ENCODE peak calls at places on chromosomes 3 and 15, in seven cellular contexts. One of them, this sample, is unnamed.

GRCh38 chr15:70424937-70425411 is 327.3 kb upstream of the TLE3 start:
- DNase-seq in activated CD4-positive, alpha-beta memory T cell treated with anti-CD3 and anti-CD28 coated beads, Interleukin-2, amount 10 ng/mL, durations not matched to agents 7 days and 5 days: no peak
- DNase-seq in HFFc6: no peak
- DNase-seq in bronchial epithelial cell: no peak
- DNase-seq in activated naive CD4-positive, alpha-beta T cell treated with anti-CD3 and anti-CD28 coated beads for 36 hours: peak; percentile 58
- DNase-seq in H7: no peak
- DNase-seq in nucleus accumbens: no peak
- DNase-seq in this sample: no peak

GRCh38 chr3:188097786-188098185 is 56.2 kb upstream of the LPP start:
- DNase-seq in activated CD4-positive, alpha-beta memory T cell treated with anti-CD3 and anti-CD28 coated beads, Interleukin-2, amount 10 ng/mL, durations not matched to agents 7 days and 5 days: no peak
- DNase-seq in HFFc6: no peak
- DNase-seq in bronchial epithelial cell: no peak
- DNase-seq in activated naive CD4-positive, alpha-beta T cell treated with anti-CD3 and anti-CD28 coated beads for 36 hours: no peak
- DNase-seq in H7: no peak
- DNase-seq in nucleus accumbens: no peak
- DNase-seq in this sample: no peak

GRCh38 chr15:38252481-38253311 is at the start of gene SPRED1:
- DNase-seq in activated CD4-positive, alpha-beta memory T cell treated with anti-CD3 and anti-CD28 coated beads, Interleukin-2, amount 10 ng/mL, durations not matched to agents 7 days and 5 days: no peak
- DNase-seq in HFFc6: peak; percentile 46
- DNase-seq in bronchial epithelial cell: no peak
- DNase-seq in activated naive CD4-positive, alpha-beta T cell treated with anti-CD3 and anti-CD28 coated beads for 36 hours: peak; percentile 30
- DNase-seq in H7: peak; percentile 50
- DNase-seq in nucleus accumbens: peak; percentile 82
- DNase-seq in this sample: peak; percentile 64

GRCh38 chr3:190533511-190534282 is 19.8 kb downstream of the IL1RAP start:
- DNase-seq in activated CD4-positive, alpha-beta memory T cell treated with anti-CD3 and anti-CD28 coated beads, Interleukin-2, amount 10 ng/mL, durations not matched to agents 7 days and 5 days: no peak
- DNase-seq in HFFc6: peak; percentile 75
- DNase-seq in bronchial epithelial cell: peak; percentile 98
- DNase-seq in activated naive CD4-positive, alpha-beta T cell treated with anti-CD3 and anti-CD28 coated beads for 36 hours: no peak
- DNase-seq in H7: no peak
- DNase-seq in nucleus accumbens: peak; percentile 26
- DNase-seq in this sample: peak; percentile 81

GRCh38 chr15:56831467-56831866 is 87.0 kb upstream of the TCF12 start:
- DNase-seq in activated CD4-positive, alpha-beta memory T cell treated with anti-CD3 and anti-CD28 coated beads, Interleukin-2, amount 10 ng/mL, durations not matched to agents 7 days and 5 days: no peak
- DNase-seq in HFFc6: no peak
- DNase-seq in bronchial epithelial cell: no peak
- DNase-seq in activated naive CD4-positive, alpha-beta T cell treated with anti-CD3 and anti-CD28 coated beads for 36 hours: no peak
- DNase-seq in H7: no peak
- DNase-seq in nucleus accumbens: no peak
- DNase-seq in this sample: no peak

GRCh38 chr15:22968356-22968755 is 11.8 kb downstream of the CYFIP1 start:
- DNase-seq in activated CD4-positive, alpha-beta memory T cell treated with anti-CD3 and anti-CD28 coated beads, Interleukin-2, amount 10 ng/mL, durations not matched to agents 7 days and 5 days: no peak
- DNase-seq in HFFc6: peak; percentile 94
- DNase-seq in bronchial epithelial cell: peak; percentile 93
- DNase-seq in activated naive CD4-positive, alpha-beta T cell treated with anti-CD3 and anti-CD28 coated beads for 36 hours: no peak
- DNase-seq in H7: no peak
- DNase-seq in nucleus accumbens: no peak
- DNase-seq in this sample: peak; percentile 85

GRCh38 chr15:98760112-98760826 is 111.9 kb downstream of the IGF1R start:
- DNase-seq in activated CD4-positive, alpha-beta memory T cell treated with anti-CD3 and anti-CD28 coated beads, Interleukin-2, amount 10 ng/mL, durations not matched to agents 7 days and 5 days: no peak
- DNase-seq in HFFc6: no peak
- DNase-seq in bronchial epithelial cell: peak; percentile 88
- DNase-seq in activated naive CD4-positive, alpha-beta T cell treated with anti-CD3 and anti-CD28 coated beads for 36 hours: no peak
- DNase-seq in H7: no peak
- DNase-seq in nucleus accumbens: no peak
- DNase-seq in this sample: no peak

GRCh38 chr15:60751985-60752952 is 273.3 kb upstream of the ICE2 start:
- DNase-seq in activated CD4-positive, alpha-beta memory T cell treated with anti-CD3 and anti-CD28 coated beads, Interleukin-2, amount 10 ng/mL, durations not matched to agents 7 days and 5 days: no peak
- DNase-seq in HFFc6: no peak
- DNase-seq in bronchial epithelial cell: peak; percentile 24
- DNase-seq in activated naive CD4-positive, alpha-beta T cell treated with anti-CD3 and anti-CD28 coated beads for 36 hours: no peak
- DNase-seq in H7: no peak
- DNase-seq in nucleus accumbens: no peak
- DNase-seq in this sample: peak; percentile 18

GRCh38 chr15:87487484-87487883 is 769.1 kb downstream of the NTRK3 start:
- DNase-seq in activated CD4-positive, alpha-beta memory T cell treated with anti-CD3 and anti-CD28 coated beads, Interleukin-2, amount 10 ng/mL, durations not matched to agents 7 days and 5 days: no peak
- DNase-seq in HFFc6: peak; percentile 3
- DNase-seq in bronchial epithelial cell: no peak
- DNase-seq in activated naive CD4-positive, alpha-beta T cell treated with anti-CD3 and anti-CD28 coated beads for 36 hours: no peak
- DNase-seq in H7: no peak
- DNase-seq in nucleus accumbens: no peak
- DNase-seq in this sample: no peak

GRCh38 chr3:123627673-123628670 is 43.1 kb upstream of the HACD2 start:
- DNase-seq in activated CD4-positive, alpha-beta memory T cell treated with anti-CD3 and anti-CD28 coated beads, Interleukin-2, amount 10 ng/mL, durations not matched to agents 7 days and 5 days: no peak
- DNase-seq in HFFc6: no peak
- DNase-seq in bronchial epithelial cell: no peak
- DNase-seq in activated naive CD4-positive, alpha-beta T cell treated with anti-CD3 and anti-CD28 coated beads for 36 hours: no peak
- DNase-seq in H7: no peak
- DNase-seq in nucleus accumbens: no peak
- DNase-seq in this sample: no peak

GRCh38 chr15:38996111-38996541 is 431.5 kb upstream of the RASGRP1 start:
- DNase-seq in activated CD4-positive, alpha-beta memory T cell treated with anti-CD3 and anti-CD28 coated beads, Interleukin-2, amount 10 ng/mL, durations not matched to agents 7 days and 5 days: no peak
- DNase-seq in HFFc6: peak; percentile 89
- DNase-seq in bronchial epithelial cell: peak; percentile 85
- DNase-seq in activated naive CD4-positive, alpha-beta T cell treated with anti-CD3 and anti-CD28 coated beads for 36 hours: no peak
- DNase-seq in H7: no peak
- DNase-seq in nucleus accumbens: no peak
- DNase-seq in this sample: peak; percentile 55

GRCh38 chr15:67087507-67088172 is 22.2 kb downstream of the SMAD3 start:
- DNase-seq in activated CD4-positive, alpha-beta memory T cell treated with anti-CD3 and anti-CD28 coated beads, Interleukin-2, amount 10 ng/mL, durations not matched to agents 7 days and 5 days: no peak
- DNase-seq in HFFc6: no peak
- DNase-seq in bronchial epithelial cell: no peak
- DNase-seq in activated naive CD4-positive, alpha-beta T cell treated with anti-CD3 and anti-CD28 coated beads for 36 hours: no peak
- DNase-seq in H7: no peak
- DNase-seq in nucleus accumbens: no peak
- DNase-seq in this sample: no peak

GRCh38 chr3:187367561-187368103 is 553 bp upstream of the RTP4 start:
- DNase-seq in activated CD4-positive, alpha-beta memory T cell treated with anti-CD3 and anti-CD28 coated beads, Interleukin-2, amount 10 ng/mL, durations not matched to agents 7 days and 5 days: peak; percentile 24
- DNase-seq in HFFc6: no peak
- DNase-seq in bronchial epithelial cell: no peak
- DNase-seq in activated naive CD4-positive, alpha-beta T cell treated with anti-CD3 and anti-CD28 coated beads for 36 hours: no peak
- DNase-seq in H7: no peak
- DNase-seq in nucleus accumbens: no peak
- DNase-seq in this sample: no peak

GRCh38 chr3:126618760-126619159 is 36.2 kb downstream of the TXNRD3 start:
- DNase-seq in activated CD4-positive, alpha-beta memory T cell treated with anti-CD3 and anti-CD28 coated beads, Interleukin-2, amount 10 ng/mL, durations not matched to agents 7 days and 5 days: no peak
- DNase-seq in HFFc6: no peak
- DNase-seq in bronchial epithelial cell: no peak
- DNase-seq in activated naive CD4-positive, alpha-beta T cell treated with anti-CD3 and anti-CD28 coated beads for 36 hours: no peak
- DNase-seq in H7: no peak
- DNase-seq in nucleus accumbens: no peak
- DNase-seq in this sample: no peak

GRCh38 chr3:48507256-48508061 is 3.5 kb upstream of the SHISA5 start:
- DNase-seq in activated CD4-positive, alpha-beta memory T cell treated with anti-CD3 and anti-CD28 coated beads, Interleukin-2, amount 10 ng/mL, durations not matched to agents 7 days and 5 days: peak; percentile 82
- DNase-seq in HFFc6: peak; percentile 58
- DNase-seq in bronchial epithelial cell: peak; percentile 80
- DNase-seq in activated naive CD4-positive, alpha-beta T cell treated with anti-CD3 and anti-CD28 coated beads for 36 hours: peak; percentile 82
- DNase-seq in H7: peak; percentile 90
- DNase-seq in nucleus accumbens: no peak
- DNase-seq in this sample: peak; percentile 66

GRCh38 chr15:48638966-48639365 is 6.5 kb downstream of the FBN1 start:
- DNase-seq in activated CD4-positive, alpha-beta memory T cell treated with anti-CD3 and anti-CD28 coated beads, Interleukin-2, amount 10 ng/mL, durations not matched to agents 7 days and 5 days: no peak
- DNase-seq in HFFc6: no peak
- DNase-seq in bronchial epithelial cell: no peak
- DNase-seq in activated naive CD4-positive, alpha-beta T cell treated with anti-CD3 and anti-CD28 coated beads for 36 hours: no peak
- DNase-seq in H7: no peak
- DNase-seq in nucleus accumbens: no peak
- DNase-seq in this sample: no peak

GRCh38 chr3:147589016-147589415 is 179.9 kb downstream of the ZIC1 start:
- DNase-seq in activated CD4-positive, alpha-beta memory T cell treated with anti-CD3 and anti-CD28 coated beads, Interleukin-2, amount 10 ng/mL, durations not matched to agents 7 days and 5 days: no peak
- DNase-seq in HFFc6: no peak
- DNase-seq in bronchial epithelial cell: no peak
- DNase-seq in activated naive CD4-positive, alpha-beta T cell treated with anti-CD3 and anti-CD28 coated beads for 36 hours: no peak
- DNase-seq in H7: no peak
- DNase-seq in nucleus accumbens: no peak
- DNase-seq in this sample: no peak

GRCh38 chr15:40240619-40241304 is 1.9 kb downstream of the PAK6 start:
- DNase-seq in activated CD4-positive, alpha-beta memory T cell treated with anti-CD3 and anti-CD28 coated beads, Interleukin-2, amount 10 ng/mL, durations not matched to agents 7 days and 5 days: no peak
- DNase-seq in HFFc6: no peak
- DNase-seq in bronchial epithelial cell: no peak
- DNase-seq in activated naive CD4-positive, alpha-beta T cell treated with anti-CD3 and anti-CD28 coated beads for 36 hours: no peak
- DNase-seq in H7: peak; percentile 61
- DNase-seq in nucleus accumbens: no peak
- DNase-seq in this sample: peak; percentile 19

GRCh38 chr3:65963787-65964707 is 74.7 kb downstream of the MAGI1 start:
- DNase-seq in activated CD4-positive, alpha-beta memory T cell treated with anti-CD3 and anti-CD28 coated beads, Interleukin-2, amount 10 ng/mL, durations not matched to agents 7 days and 5 days: peak; percentile 24
- DNase-seq in HFFc6: peak; percentile 94
- DNase-seq in bronchial epithelial cell: peak; percentile 97
- DNase-seq in activated naive CD4-positive, alpha-beta T cell treated with anti-CD3 and anti-CD28 coated beads for 36 hours: peak; percentile 49
- DNase-seq in H7: peak; percentile 29
- DNase-seq in nucleus accumbens: no peak
- DNase-seq in this sample: peak; percentile 62

GRCh38 chr3:16884084-16884747 is 539 bp upstream of the PLCL2 start:
- DNase-seq in activated CD4-positive, alpha-beta memory T cell treated with anti-CD3 and anti-CD28 coated beads, Interleukin-2, amount 10 ng/mL, durations not matched to agents 7 days and 5 days: peak; percentile 70
- DNase-seq in HFFc6: no peak
- DNase-seq in bronchial epithelial cell: no peak
- DNase-seq in activated naive CD4-positive, alpha-beta T cell treated with anti-CD3 and anti-CD28 coated beads for 36 hours: peak; percentile 80
- DNase-seq in H7: peak; percentile 98
- DNase-seq in nucleus accumbens: no peak
- DNase-seq in this sample: peak; percentile 75

GRCh38 chr3:182793663-182794454 is 555 bp downstream of the ATP11B start:
- DNase-seq in activated CD4-positive, alpha-beta memory T cell treated with anti-CD3 and anti-CD28 coated beads, Interleukin-2, amount 10 ng/mL, durations not matched to agents 7 days and 5 days: peak; percentile 61
- DNase-seq in HFFc6: peak; percentile 16
- DNase-seq in bronchial epithelial cell: peak; percentile 40
- DNase-seq in activated naive CD4-positive, alpha-beta T cell treated with anti-CD3 and anti-CD28 coated beads for 36 hours: peak; percentile 56
- DNase-seq in H7: no peak
- DNase-seq in nucleus accumbens: peak; percentile 53
- DNase-seq in this sample: peak; percentile 51

GRCh38 chr15:77866186-77866585 is 211.3 kb downstream of the TBC1D2B start:
- DNase-seq in activated CD4-positive, alpha-beta memory T cell treated with anti-CD3 and anti-CD28 coated beads, Interleukin-2, amount 10 ng/mL, durations not matched to agents 7 days and 5 days: no peak
- DNase-seq in HFFc6: no peak
- DNase-seq in bronchial epithelial cell: no peak
- DNase-seq in activated naive CD4-positive, alpha-beta T cell treated with anti-CD3 and anti-CD28 coated beads for 36 hours: no peak
- DNase-seq in H7: peak; percentile 31
- DNase-seq in nucleus accumbens: no peak
- DNase-seq in this sample: no peak

GRCh38 chr15:51162865-51163762 is 68.4 kb upstream of the TNFAIP8L3 start:
- DNase-seq in activated CD4-positive, alpha-beta memory T cell treated with anti-CD3 and anti-CD28 coated beads, Interleukin-2, amount 10 ng/mL, durations not matched to agents 7 days and 5 days: peak; percentile 61
- DNase-seq in HFFc6: peak; percentile 60
- DNase-seq in bronchial epithelial cell: peak; percentile 70
- DNase-seq in activated naive CD4-positive, alpha-beta T cell treated with anti-CD3 and anti-CD28 coated beads for 36 hours: peak; percentile 76
- DNase-seq in H7: peak; percentile 87
- DNase-seq in nucleus accumbens: peak; percentile 79
- DNase-seq in this sample: peak; percentile 83

GRCh38 chr3:153783106-153783505 is 338.1 kb upstream of the ARHGEF26 start:
- DNase-seq in activated CD4-positive, alpha-beta memory T cell treated with anti-CD3 and anti-CD28 coated beads, Interleukin-2, amount 10 ng/mL, durations not matched to agents 7 days and 5 days: no peak
- DNase-seq in HFFc6: no peak
- DNase-seq in bronchial epithelial cell: no peak
- DNase-seq in activated naive CD4-positive, alpha-beta T cell treated with anti-CD3 and anti-CD28 coated beads for 36 hours: no peak
- DNase-seq in H7: no peak
- DNase-seq in nucleus accumbens: no peak
- DNase-seq in this sample: no peak

GRCh38 chr3:132029182-132029902 is 5.5 kb downstream of the CPNE4 start:
- DNase-seq in activated CD4-positive, alpha-beta memory T cell treated with anti-CD3 and anti-CD28 coated beads, Interleukin-2, amount 10 ng/mL, durations not matched to agents 7 days and 5 days: peak; percentile 66
- DNase-seq in HFFc6: peak; percentile 71
- DNase-seq in bronchial epithelial cell: peak; percentile 72
- DNase-seq in activated naive CD4-positive, alpha-beta T cell treated with anti-CD3 and anti-CD28 coated beads for 36 hours: peak; percentile 84
- DNase-seq in H7: peak; percentile 81
- DNase-seq in nucleus accumbens: peak; percentile 61
- DNase-seq in this sample: peak; percentile 68

This sample was measured in hepatic stellate cell.